ENCODE peak calls at places on chromosomes 5 and 9, in four cellular contexts. T is NCI-H2107; P is sciatic nerve; N is CD4-positive, alpha-beta T cell. F is an unnamed sample.

GRCh38 chr9:70625078-70625477 is 210.6 kb upstream of the KLF9 start:
- DNase-seq in T (no peak), P (no peak), N (no peak), F (no peak)

GRCh38 chr5:42994285-42995151 is 45.6 kb downstream of the ANXA2R start:
- DNase-seq in T (no peak), P (peak), N (peak), F (no peak)

GRCh38 chr9:2158729-2159128 is 143.6 kb downstream of the SMARCA2 start:
- DNase-seq in T (no peak), P (no peak), N (no peak), F (no peak)

GRCh38 chr9:21160178-21160577 is 6.3 kb downstream of the IFNA21 start:
- DNase-seq in T (no peak), P (no peak), N (peak), F (peak)

GRCh38 chr5:123754167-123754840 is 242.3 kb downstream of the CSNK1G3 start:
- DNase-seq in T (no peak), P (no peak), N (no peak), F (no peak)

GRCh38 chr5:174300941-174301761 is 255.6 kb downstream of the NSG2 start:
- DNase-seq in T (no peak), P (no peak), N (no peak), F (no peak)

GRCh38 chr9:15606667-15607472 is 54.0 kb downstream of the CCDC171 start:
- DNase-seq in T (peak), P (no peak), N (no peak), F (peak)

GRCh38 chr9:125985998-125986655 is 239.0 kb downstream of the PBX3 start:
- DNase-seq in T (no peak), P (peak), N (no peak), F (no peak)

GRCh38 chr5:125384071-125384470 is 637.6 kb upstream of the ZNF608 start:
- DNase-seq in T (no peak), P (no peak), N (no peak), F (no peak)

GRCh38 chr9:83965350-83966208 is 14.4 kb downstream of the HNRNPK start:
- DNase-seq in T (no peak), P (no peak), N (no peak), F (no peak)

GRCh38 chr5:175561085-175561484 is 82.7 kb downstream of the SFXN1 start:
- DNase-seq in T (no peak), P (no peak), N (no peak), F (no peak)

GRCh38 chr9:91795500-91796241 is 154.4 kb downstream of the ROR2 start:
- DNase-seq in T (no peak), P (no peak), N (no peak), F (no peak)

GRCh38 chr5:175557778-175558177 is 79.4 kb downstream of the SFXN1 start:
- DNase-seq in T (no peak), P (no peak), N (no peak), F (no peak)

GRCh38 chr9:119533509-119533908 is 164.3 kb upstream of the BRINP1 start:
- DNase-seq in T (peak), P (no peak), N (no peak), F (no peak)

GRCh38 chr5:133977161-133977787 is 8.8 kb upstream of the C5orf15 start:
- DNase-seq in T (no peak), P (no peak), N (no peak), F (no peak)

GRCh38 chr9:89427621-89428221 is 70.2 kb downstream of the SEMA4D start:
- DNase-seq in T (no peak), P (no peak), N (peak), F (no peak)

GRCh38 chr5:178326054-178326715 is 93.6 kb upstream of the PHYKPL start:
- DNase-seq in T (no peak), P (no peak), N (no peak), F (no peak)

GRCh38 chr5:91378683-91379601 is 4.2 kb downstream of the ARRDC3 start:
- DNase-seq in T (no peak), P (no peak), N (no peak), F (no peak)

GRCh38 chr9:135212961-135213360 is 125.5 kb downstream of the OLFM1 start:
- DNase-seq in T (no peak), P (no peak), N (no peak), F (no peak)

GRCh38 chr5:81986126-81986525 is 14.3 kb downstream of the ATG10 start:
- DNase-seq in T (no peak), P (no peak), N (no peak), F (no peak)

GRCh38 chr5:44603496-44604272 is 205.1 kb upstream of the MRPS30 start:
- DNase-seq in T (no peak), P (no peak), N (no peak), F (no peak)

F was measured in glomerular endothelial cell.